ENCODE peak calls at places on chromosomes 5 and 9, in five cellular contexts. D, Q, B, I and J are unnamed samples.
A peak's percentile ranks its signal among the peaks of the same experiment; 100 is the strongest.

GRCh38 chr5:175873090-175873454 is 1.7 kb downstream of the CPLX2 start:
- DNase-seq in D (no peak), Q (no peak), B (no peak), I (no peak), J (no peak)

GRCh38 chr5:72692273-72692672 is 124.2 kb upstream of the TNPO1 start:
- DNase-seq in D (no peak), Q (no peak), B (no peak), I (no peak), J (no peak)

GRCh38 chr9:109289186-109289585 is 31.7 kb downstream of the EPB41L4B start:
- DNase-seq in D (no peak), Q (no peak), B (no peak), I (no peak), J (no peak)

GRCh38 chr5:82676663-82677062 is 398.5 kb upstream of the RPS23 start:
- DNase-seq in D (no peak), Q (no peak), B (peak; percentile 7), I (no peak), J (no peak)

GRCh38 chr5:134101686-134102439 is 12.6 kb upstream of the TCF7 start:
- DNase-seq in D (peak; percentile 23), Q (peak; percentile 61), B (peak; percentile 59), I (peak; percentile 47), J (peak; percentile 71)

GRCh38 chr9:111925784-111926183 is 29.2 kb downstream of the UGCG start:
- DNase-seq in D (no peak), Q (no peak), B (no peak), I (no peak), J (no peak)

GRCh38 chr5:20972419-20972925 is 984.5 kb upstream of the CDH18 start:
- DNase-seq in D (peak; percentile 17), Q (no peak), B (no peak), I (no peak), J (no peak)

GRCh38 chr5:115842089-115842881 is 550 bp downstream of the AP3S1 start:
- DNase-seq in D (no peak), Q (no peak), B (no peak), I (no peak), J (no peak)

GRCh38 chr5:132214491-132214890 is 13.2 kb downstream of the P4HA2 start:
- DNase-seq in D (no peak), Q (no peak), B (no peak), I (no peak), J (no peak)

GRCh38 chr5:56530031-56530430 is 285.3 kb upstream of the MAP3K1 start:
- DNase-seq in D (no peak), Q (no peak), B (no peak), I (no peak), J (no peak)

GRCh38 chr5:117519957-117520500 is 945.4 kb upstream of the SEMA6A start:
- DNase-seq in D (no peak), Q (no peak), B (no peak), I (no peak), J (no peak)

GRCh38 chr5:166637295-166637694 is 1654.2 kb upstream of the WWC1 start:
- DNase-seq in D (no peak), Q (no peak), B (no peak), I (no peak), J (no peak)

GRCh38 chr5:39015743-39016586 is 58.2 kb downstream of the RICTOR start:
- DNase-seq in D (no peak), Q (no peak), B (no peak), I (no peak), J (no peak)

GRCh38 chr9:113582698-113583200 is 119.2 kb downstream of the RGS3 start:
- DNase-seq in D (no peak), Q (no peak), B (no peak), I (no peak), J (no peak)

GRCh38 chr5:59819806-59820205 is 73.7 kb downstream of the PDE4D start:
- DNase-seq in D (no peak), Q (no peak), B (no peak), I (no peak), J (no peak)

GRCh38 chr5:10034008-10034407 is 215.7 kb downstream of the ATPSCKMT start:
- DNase-seq in D (no peak), Q (no peak), B (no peak), I (no peak), J (no peak)

GRCh38 chr5:158634713-158635112 is 465.0 kb downstream of the EBF1 start:
- DNase-seq in D (no peak), Q (no peak), B (no peak), I (no peak), J (no peak)

GRCh38 chr5:67516959-67517358 is 320.4 kb upstream of the CD180 start:
- DNase-seq in D (no peak), Q (no peak), B (no peak), I (no peak), J (no peak)

GRCh38 chr5:146722361-146722779 is 156.2 kb downstream of the PPP2R2B start:
- DNase-seq in D (no peak), Q (no peak), B (no peak), I (no peak), J (no peak)

GRCh38 chr5:150582281-150582791 is 58.1 kb upstream of the SYNPO start:
- DNase-seq in D (no peak), Q (no peak), B (no peak), I (no peak), J (no peak)

GRCh38 chr5:68505917-68506860 is 290.6 kb downstream of the PIK3R1 start:
- DNase-seq in D (no peak), Q (no peak), B (no peak), I (no peak), J (no peak)

GRCh38 chr9:36074870-36075532 is 38.3 kb downstream of the RECK start:
- DNase-seq in D (peak; percentile 45), Q (no peak), B (no peak), I (no peak), J (no peak)

GRCh38 chr5:136155769-136156168 is 23.1 kb downstream of the SMAD5 start:
- DNase-seq in D (no peak), Q (no peak), B (no peak), I (no peak), J (no peak)

GRCh38 chr9:3736186-3736585 is 210.4 kb upstream of the RFX3 start:
- DNase-seq in D (no peak), Q (no peak), B (no peak), I (no peak), J (no peak)

GRCh38 chr9:136544549-136545064 is 1.2 kb downstream of the NOTCH1 start:
- DNase-seq in D (peak; percentile 76), Q (peak; percentile 63), B (no peak), I (peak; percentile 35), J (peak; percentile 52)

GRCh38 chr5:32202394-32202793 is 28.3 kb upstream of the GOLPH3 start:
- DNase-seq in D (no peak), Q (no peak), B (no peak), I (no peak), J (no peak)

GRCh38 chr9:94081435-94081834 is 2.8 kb upstream of the PTPDC1 start:
- DNase-seq in D (no peak), Q (no peak), B (no peak), I (no peak), J (no peak)

GRCh38 chr9:33025572-33026347 is 687 bp downstream of the DNAJA1 start:
- DNase-seq in D (peak; percentile 66), Q (peak; percentile 77), B (peak; percentile 74), I (peak; percentile 69), J (peak; percentile 74)

GRCh38 chr9:69532359-69532758 is 139.8 kb downstream of the APBA1 start:
- DNase-seq in D (no peak), Q (no peak), B (no peak), I (no peak), J (no peak)

GRCh38 chr9:134215709-134216448 is 51.5 kb upstream of the RNU6ATAC start:
- DNase-seq in D (no peak), Q (no peak), B (no peak), I (no peak), J (no peak)

GRCh38 chr9:571066-571465 is 270.4 kb upstream of the DMRT1 start:
- DNase-seq in D (no peak), Q (no peak), B (no peak), I (no peak), J (no peak)

GRCh38 chr9:114995681-114996221 is 65.4 kb upstream of the TNFSF8 start:
- DNase-seq in D (no peak), Q (no peak), B (no peak), I (no peak), J (no peak)

GRCh38 chr5:158116965-158117364 is 258.0 kb upstream of the CLINT1 start:
- DNase-seq in D (no peak), Q (no peak), B (no peak), I (no peak), J (no peak)

GRCh38 chr5:147901555-147901954 is 4.8 kb downstream of the C5orf46 start:
- DNase-seq in D (no peak), Q (no peak), B (no peak), I (no peak), J (no peak)

GRCh38 chr9:112112941-112113399 is 62.1 kb downstream of the SUSD1 start:
- DNase-seq in D (no peak), Q (peak; percentile 4), B (no peak), I (no peak), J (peak; percentile 7)

GRCh38 chr9:110316255-110316921 is 21.3 kb downstream of the TXNDC8 start:
- DNase-seq in D (no peak), Q (no peak), B (no peak), I (no peak), J (no peak)

GRCh38 chr9:136719212-136719880 is 7.0 kb downstream of the DIPK1B start:
- DNase-seq in D (no peak), Q (no peak), B (no peak), I (no peak), J (no peak)